ENCODE peak calls at places on chromosomes 13 and 19, in nine cellular contexts. R is putamen; Q is T-helper 1 cell; Z is choroid plexus epithelial cell; M is NCI-H1930; N is iris pigment epithelial cell; L is CD4-positive, CD25-positive, alpha-beta regulatory T cell; I is breast epithelium; H is cardiac fibroblast. W is an unnamed sample.

GRCh38 chr13:21673592-21674270 is 2.9 kb downstream of the FGF9 start:
- DNase-seq in I (no peak), Z (peak), Q (peak), H (peak), L (peak), R (no peak), M (peak), N (peak), W (peak)

GRCh38 chr13:30382836-30383525 is 39.3 kb upstream of the UBE2L5 start:
- DNase-seq in L (no peak), R (no peak), H (no peak), Z (no peak), N (no peak), Q (no peak), I (no peak), M (no peak), W (no peak)

GRCh38 chr13:112444416-112445399 is 68.6 kb downstream of the SPACA7 start:
- DNase-seq in M (no peak), N (no peak), H (no peak), Q (no peak), R (no peak), L (no peak), I (no peak), Z (no peak), W (no peak)

GRCh38 chr13:25783480-25784081 is 268.2 kb downstream of the SHISA2 start:
- DNase-seq in R (no peak), L (no peak), Z (no peak), M (no peak), H (no peak), I (no peak), N (no peak), Q (no peak), W (no peak)

GRCh38 chr19:3673506-3674439 is 26.5 kb downstream of the PIP5K1C start:
- DNase-seq in I (no peak), L (no peak), N (no peak), H (no peak), Z (no peak), R (no peak), Q (no peak), M (no peak), W (no peak)

GRCh38 chr19:7925171-7925837 is 631 bp downstream of the CTXN1 start:
- DNase-seq in I (no peak), M (peak), Q (peak), N (peak), H (peak), Z (peak), R (no peak), L (peak), W (peak)

GRCh38 chr13:109140777-109141354 is 511.5 kb downstream of the MYO16 start:
- DNase-seq in Z (no peak), R (no peak), L (no peak), M (no peak), Q (no peak), N (no peak), H (no peak), I (no peak), W (no peak)

GRCh38 chr19:18865973-18866799 is 29.8 kb downstream of the CERS1 start:
- DNase-seq in R (peak), H (peak), N (peak), Q (peak), Z (peak), L (peak), I (no peak), M (no peak), W (peak)

GRCh38 chr13:73715114-73715909 is 418.9 kb downstream of the KLF12 start:
- DNase-seq in L (peak), I (no peak), R (no peak), Z (no peak), M (no peak), Q (peak), N (no peak), H (no peak), W (no peak)

GRCh38 chr13:46332772-46333171 is 54.3 kb downstream of the RUBCNL start:
- DNase-seq in Z (no peak), M (no peak), N (no peak), H (no peak), R (no peak), I (no peak), L (no peak), Q (no peak), W (no peak)

GRCh38 chr19:5651361-5651760 is 28.5 kb downstream of the SAFB start:
- DNase-seq in M (no peak), H (no peak), I (no peak), Q (no peak), Z (no peak), R (no peak), L (no peak), N (no peak), W (no peak)

GRCh38 chr19:11931051-11931450 is 6.1 kb downstream of the ZNF700 start:
- DNase-seq in R (no peak), Z (peak), N (peak), M (no peak), L (no peak), Q (no peak), H (no peak), I (no peak), W (no peak)